ENCODE peak calls at places on chromosomes 2 and 18, in four cellular contexts. One of them, this sample, is unnamed.

GRCh38 chr2:175233135-175233719 is 51.7 kb upstream of the ATP5MC3 start:
- DNase-seq in CD8-positive, alpha-beta T cell: no peak
- DNase-seq in mesothelial cell of epicardium: no peak
- DNase-seq in dorsolateral prefrontal cortex: no peak
- DNase-seq in this sample: peak; percentile 4

GRCh38 chr2:20597868-20598183 is 53.1 kb downstream of the HS1BP3 start:
- DNase-seq in CD8-positive, alpha-beta T cell: no peak
- DNase-seq in mesothelial cell of epicardium: no peak
- DNase-seq in dorsolateral prefrontal cortex: no peak
- DNase-seq in this sample: no peak

GRCh38 chr2:28590496-28591301 is 94.8 kb downstream of the PLB1 start:
- DNase-seq in CD8-positive, alpha-beta T cell: no peak
- DNase-seq in mesothelial cell of epicardium: no peak
- DNase-seq in dorsolateral prefrontal cortex: no peak
- DNase-seq in this sample: no peak

GRCh38 chr2:85257359-85258193 is 70.2 kb downstream of the TGOLN2 start:
- DNase-seq in CD8-positive, alpha-beta T cell: no peak
- DNase-seq in mesothelial cell of epicardium: no peak
- DNase-seq in dorsolateral prefrontal cortex: no peak
- DNase-seq in this sample: no peak

GRCh38 chr2:54560146-54560881 is 104.2 kb downstream of the SPTBN1 start:
- DNase-seq in CD8-positive, alpha-beta T cell: no peak
- DNase-seq in mesothelial cell of epicardium: no peak
- DNase-seq in dorsolateral prefrontal cortex: no peak
- DNase-seq in this sample: no peak

GRCh38 chr18:34352385-34353163 is 127.9 kb upstream of the NOL4 start:
- DNase-seq in CD8-positive, alpha-beta T cell: no peak
- DNase-seq in mesothelial cell of epicardium: no peak
- DNase-seq in dorsolateral prefrontal cortex: no peak
- DNase-seq in this sample: peak; percentile 11

GRCh38 chr2:172613610-172614231 is 57.8 kb downstream of the PDK1 start:
- DNase-seq in CD8-positive, alpha-beta T cell: no peak
- DNase-seq in mesothelial cell of epicardium: no peak
- DNase-seq in dorsolateral prefrontal cortex: no peak
- DNase-seq in this sample: no peak

GRCh38 chr18:51498085-51498855 is 300.8 kb upstream of the MEX3C start:
- DNase-seq in CD8-positive, alpha-beta T cell: no peak
- DNase-seq in mesothelial cell of epicardium: no peak
- DNase-seq in dorsolateral prefrontal cortex: no peak
- DNase-seq in this sample: no peak

GRCh38 chr2:195363496-195363895 is 293.5 kb upstream of the SLC39A10 start:
- DNase-seq in CD8-positive, alpha-beta T cell: no peak
- DNase-seq in mesothelial cell of epicardium: no peak
- DNase-seq in dorsolateral prefrontal cortex: no peak
- DNase-seq in this sample: peak; percentile 71

GRCh38 chr2:11499081-11499743 is 33.3 kb upstream of the E2F6 start:
- DNase-seq in CD8-positive, alpha-beta T cell: no peak
- DNase-seq in mesothelial cell of epicardium: no peak
- DNase-seq in dorsolateral prefrontal cortex: no peak
- DNase-seq in this sample: no peak

GRCh38 chr18:79413426-79413825 is 17.7 kb downstream of the NFATC1 start:
- DNase-seq in CD8-positive, alpha-beta T cell: no peak
- DNase-seq in mesothelial cell of epicardium: no peak
- DNase-seq in dorsolateral prefrontal cortex: no peak
- DNase-seq in this sample: no peak

GRCh38 chr2:26792720-26793119 is 6.9 kb downstream of the CENPA start:
- DNase-seq in CD8-positive, alpha-beta T cell: no peak
- DNase-seq in mesothelial cell of epicardium: no peak
- DNase-seq in dorsolateral prefrontal cortex: no peak
- DNase-seq in this sample: no peak

GRCh38 chr2:169767243-169767888 is 31.3 kb upstream of the SSB start:
- DNase-seq in CD8-positive, alpha-beta T cell: peak; percentile 35
- DNase-seq in mesothelial cell of epicardium: no peak
- DNase-seq in dorsolateral prefrontal cortex: peak; percentile 41
- DNase-seq in this sample: no peak

GRCh38 chr2:62231541-62231940 is 35.6 kb downstream of the B3GNT2 start:
- DNase-seq in CD8-positive, alpha-beta T cell: no peak
- DNase-seq in mesothelial cell of epicardium: no peak
- DNase-seq in dorsolateral prefrontal cortex: no peak
- DNase-seq in this sample: no peak

GRCh38 chr2:129861666-129862288 is 117.7 kb upstream of the RAB6C start:
- DNase-seq in CD8-positive, alpha-beta T cell: no peak
- DNase-seq in mesothelial cell of epicardium: no peak
- DNase-seq in dorsolateral prefrontal cortex: no peak
- DNase-seq in this sample: no peak

GRCh38 chr2:157336137-157336721 is 10.6 kb upstream of the ERMN start:
- DNase-seq in CD8-positive, alpha-beta T cell: peak; percentile 32
- DNase-seq in mesothelial cell of epicardium: no peak
- DNase-seq in dorsolateral prefrontal cortex: peak; percentile 15
- DNase-seq in this sample: peak; percentile 6

GRCh38 chr18:9734189-9734588 is 26.1 kb downstream of the RAB31 start:
- DNase-seq in CD8-positive, alpha-beta T cell: no peak
- DNase-seq in mesothelial cell of epicardium: no peak
- DNase-seq in dorsolateral prefrontal cortex: no peak
- DNase-seq in this sample: no peak
- TF ChIP-seq CTCF in CD8-positive, alpha-beta T cell: no peak
- TF ChIP-seq CTCF in mesothelial cell of epicardium: no peak
- TF ChIP-seq CTCF in dorsolateral prefrontal cortex: no peak
- TF ChIP-seq CTCF in this sample: no peak

DNA sequence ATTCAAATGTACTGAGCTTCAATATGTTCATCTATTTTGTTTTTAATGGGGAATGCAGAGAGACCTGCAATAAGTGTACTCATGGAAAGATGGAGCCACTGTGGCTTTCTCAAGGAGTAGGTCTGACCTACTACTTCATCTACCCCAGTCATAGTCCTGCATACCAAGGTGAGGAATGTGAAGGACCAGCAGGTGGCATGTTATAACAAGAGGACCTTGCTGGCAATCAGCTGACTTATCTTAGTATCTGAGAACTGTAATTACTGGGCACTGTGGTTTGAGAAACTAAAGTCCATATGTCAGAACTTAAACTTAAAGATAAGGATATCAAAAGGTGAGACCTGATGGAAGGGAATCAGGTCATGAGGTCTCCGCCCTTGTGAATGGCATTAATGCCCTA is 1104.2 kb downstream of the BCL11A start:
- DNase-seq in CD8-positive, alpha-beta T cell: no peak
- DNase-seq in mesothelial cell of epicardium: no peak
- DNase-seq in dorsolateral prefrontal cortex: no peak
- DNase-seq in this sample: no peak
- TF ChIP-seq CTCF in CD8-positive, alpha-beta T cell: no peak
- TF ChIP-seq CTCF in mesothelial cell of epicardium: no peak
- TF ChIP-seq CTCF in dorsolateral prefrontal cortex: no peak
- TF ChIP-seq CTCF in this sample: no peak

DNA sequence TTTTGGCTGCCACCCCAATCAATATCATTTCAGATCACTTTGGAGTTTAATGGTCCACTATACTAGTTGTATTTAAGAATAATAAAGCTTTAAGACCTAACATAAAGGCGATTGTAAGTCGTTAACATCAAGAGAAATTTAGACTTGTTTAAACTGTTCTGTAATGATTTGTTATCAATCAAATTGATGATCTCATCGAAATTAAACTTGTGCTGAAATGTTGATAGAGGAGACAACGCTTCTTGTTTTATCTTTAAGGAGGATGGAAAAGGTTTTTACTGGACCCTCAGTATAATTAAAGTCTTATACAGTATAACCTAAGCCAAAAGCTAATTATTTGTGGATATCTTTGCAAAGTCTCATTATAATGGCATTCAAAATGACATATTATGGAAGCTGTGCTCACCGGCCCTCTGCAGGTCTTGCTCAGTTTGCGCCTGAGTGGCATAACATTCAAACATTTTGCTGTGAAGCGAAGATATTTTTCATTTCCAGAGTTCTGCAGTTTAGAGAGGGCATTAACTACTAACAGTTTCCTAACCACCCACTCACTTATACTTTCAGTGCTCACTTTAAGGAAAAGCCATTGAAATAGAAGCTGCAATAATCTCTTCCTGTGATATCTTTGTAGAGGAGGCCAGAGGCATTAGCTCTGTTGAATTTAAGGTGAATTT is 1.4 kb upstream of the SERTAD2 start:
- DNase-seq in CD8-positive, alpha-beta T cell: no peak
- DNase-seq in mesothelial cell of epicardium: no peak
- DNase-seq in dorsolateral prefrontal cortex: no peak
- DNase-seq in this sample: no peak
- TF ChIP-seq CTCF in CD8-positive, alpha-beta T cell: no peak
- TF ChIP-seq CTCF in mesothelial cell of epicardium: no peak
- TF ChIP-seq CTCF in dorsolateral prefrontal cortex: no peak
- TF ChIP-seq CTCF in this sample: peak; percentile 48

GRCh38 chr2:46086578-46087070 is 210.6 kb upstream of the EPAS1 start:
- DNase-seq in CD8-positive, alpha-beta T cell: no peak
- DNase-seq in mesothelial cell of epicardium: no peak
- DNase-seq in dorsolateral prefrontal cortex: no peak
- DNase-seq in this sample: no peak

GRCh38 chr2:46091961-46092667 is 205.1 kb upstream of the EPAS1 start:
- DNase-seq in CD8-positive, alpha-beta T cell: no peak
- DNase-seq in mesothelial cell of epicardium: no peak
- DNase-seq in dorsolateral prefrontal cortex: no peak
- DNase-seq in this sample: no peak

GRCh38 chr2:46094689-46095088 is 202.5 kb upstream of the EPAS1 start:
- DNase-seq in CD8-positive, alpha-beta T cell: no peak
- DNase-seq in mesothelial cell of epicardium: no peak
- DNase-seq in dorsolateral prefrontal cortex: no peak
- DNase-seq in this sample: no peak

GRCh38 chr2:46087492-46087891 is 209.7 kb upstream of the EPAS1 start:
- DNase-seq in CD8-positive, alpha-beta T cell: no peak
- DNase-seq in mesothelial cell of epicardium: no peak
- DNase-seq in dorsolateral prefrontal cortex: no peak
- DNase-seq in this sample: no peak

GRCh38 chr2:46091004-46091403 is 206.2 kb upstream of the EPAS1 start:
- DNase-seq in CD8-positive, alpha-beta T cell: no peak
- DNase-seq in mesothelial cell of epicardium: no peak
- DNase-seq in dorsolateral prefrontal cortex: no peak
- DNase-seq in this sample: no peak
- TF ChIP-seq CTCF in CD8-positive, alpha-beta T cell: no peak
- TF ChIP-seq CTCF in mesothelial cell of epicardium: no peak
- TF ChIP-seq CTCF in dorsolateral prefrontal cortex: peak; percentile 15
- TF ChIP-seq CTCF in this sample: no peak

DNA sequence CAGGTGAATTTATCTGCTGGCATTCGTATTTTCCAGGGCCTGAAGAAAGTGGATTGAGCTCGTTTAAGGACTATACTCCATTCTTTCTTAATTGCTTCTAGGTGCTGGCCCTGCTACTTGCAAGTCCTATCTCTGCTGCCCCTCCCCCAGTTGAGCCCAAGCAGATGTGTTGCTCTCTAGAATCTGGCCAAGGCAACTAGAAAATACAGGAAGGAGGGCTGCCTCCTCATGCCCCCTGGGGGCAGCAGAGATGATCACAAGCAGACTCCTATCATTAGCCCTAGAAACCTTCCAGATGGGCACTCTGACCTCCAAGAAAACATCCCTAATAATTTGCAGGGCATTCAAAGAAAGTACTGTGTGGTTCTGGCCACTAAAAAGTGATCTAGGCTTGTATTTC is 72.5 kb upstream of the CYP26B1 start:
- DNase-seq in CD8-positive, alpha-beta T cell: no peak
- DNase-seq in mesothelial cell of epicardium: no peak
- DNase-seq in dorsolateral prefrontal cortex: no peak
- DNase-seq in this sample: no peak
- TF ChIP-seq CTCF in CD8-positive, alpha-beta T cell: no peak
- TF ChIP-seq CTCF in mesothelial cell of epicardium: no peak
- TF ChIP-seq CTCF in dorsolateral prefrontal cortex: no peak
- TF ChIP-seq CTCF in this sample: peak; percentile 12

GRCh38 chr2:206353685-206354084 is 79.2 kb downstream of the ZDBF2 start:
- DNase-seq in CD8-positive, alpha-beta T cell: no peak
- DNase-seq in mesothelial cell of epicardium: no peak
- DNase-seq in dorsolateral prefrontal cortex: no peak
- DNase-seq in this sample: no peak
- TF ChIP-seq CTCF in CD8-positive, alpha-beta T cell: no peak
- TF ChIP-seq CTCF in mesothelial cell of epicardium: peak; percentile 40
- TF ChIP-seq CTCF in dorsolateral prefrontal cortex: no peak
- TF ChIP-seq CTCF in this sample: peak; percentile 3

GRCh38 chr2:65350714-65351113 is 81.7 kb downstream of the SPRED2 start:
- DNase-seq in CD8-positive, alpha-beta T cell: no peak
- DNase-seq in mesothelial cell of epicardium: no peak
- DNase-seq in dorsolateral prefrontal cortex: no peak
- DNase-seq in this sample: no peak
- TF ChIP-seq CTCF in CD8-positive, alpha-beta T cell: no peak
- TF ChIP-seq CTCF in mesothelial cell of epicardium: peak; percentile 52
- TF ChIP-seq CTCF in dorsolateral prefrontal cortex: no peak
- TF ChIP-seq CTCF in this sample: peak; percentile 35

GRCh38 chr2:120442923-120443571 is 97.1 kb downstream of the INHBB start:
- DNase-seq in CD8-positive, alpha-beta T cell: no peak
- DNase-seq in mesothelial cell of epicardium: peak; percentile 70
- DNase-seq in dorsolateral prefrontal cortex: no peak
- DNase-seq in this sample: no peak
- TF ChIP-seq CTCF in CD8-positive, alpha-beta T cell: no peak
- TF ChIP-seq CTCF in mesothelial cell of epicardium: no peak
- TF ChIP-seq CTCF in dorsolateral prefrontal cortex: no peak
- TF ChIP-seq CTCF in this sample: no peak

DNA sequence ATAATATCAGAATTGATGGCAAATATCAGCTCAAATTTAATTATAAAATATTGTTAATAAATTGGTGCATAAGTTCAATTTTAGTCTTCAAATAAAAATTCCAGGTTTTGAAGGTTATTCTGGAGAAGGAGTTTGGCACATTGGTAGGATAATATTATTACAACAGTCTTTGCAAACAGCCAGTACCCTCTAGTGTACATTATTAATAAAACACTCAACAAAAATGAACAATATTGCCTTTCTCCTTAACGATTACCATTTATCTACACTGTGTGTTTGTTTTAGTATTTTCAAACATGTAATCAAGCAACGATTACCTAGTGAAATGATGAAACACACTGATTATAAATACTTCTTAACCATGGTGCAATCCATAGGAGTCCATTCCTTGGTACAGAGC is 334.0 kb upstream of the FSIP2 start:
- DNase-seq in CD8-positive, alpha-beta T cell: no peak
- DNase-seq in mesothelial cell of epicardium: no peak
- DNase-seq in dorsolateral prefrontal cortex: no peak
- DNase-seq in this sample: no peak
- TF ChIP-seq CTCF in CD8-positive, alpha-beta T cell: no peak
- TF ChIP-seq CTCF in mesothelial cell of epicardium: no peak
- TF ChIP-seq CTCF in dorsolateral prefrontal cortex: no peak
- TF ChIP-seq CTCF in this sample: no peak